ENCODE peak calls at places on chromosomes 1 and 21, in seven cellular contexts. One of them, this sample, is unnamed.

GRCh38 chr1:184861755-184862336 is 107.2 kb upstream of the EDEM3 start:
- DNase-seq in activated CD4-positive, alpha-beta T cell treated with anti-CD3 and anti-CD28 coated beads, Interleukin-2, amount 50 U/mL, for 4 hours: no peak
- DNase-seq in H9: no peak
- DNase-seq in pons: no peak
- DNase-seq in activated naive CD4-positive, alpha-beta T cell treated with anti-CD3 and anti-CD28 coated beads, Interleukin-2, amount 50 U/mL, for 72 hours: no peak
- DNase-seq in Calu3: no peak
- DNase-seq in right cardiac atrium: no peak
- DNase-seq in this sample: no peak

GRCh38 chr1:54996359-54996868 is 2.3 kb upstream of the BSND start:
- DNase-seq in activated CD4-positive, alpha-beta T cell treated with anti-CD3 and anti-CD28 coated beads, Interleukin-2, amount 50 U/mL, for 4 hours: peak
- DNase-seq in H9: peak
- DNase-seq in pons: peak
- DNase-seq in activated naive CD4-positive, alpha-beta T cell treated with anti-CD3 and anti-CD28 coated beads, Interleukin-2, amount 50 U/mL, for 72 hours: peak
- DNase-seq in Calu3: peak
- DNase-seq in right cardiac atrium: peak
- DNase-seq in this sample: peak

GRCh38 chr1:53145942-53146708 is 3.7 kb upstream of the SLC1A7 start:
- DNase-seq in activated CD4-positive, alpha-beta T cell treated with anti-CD3 and anti-CD28 coated beads, Interleukin-2, amount 50 U/mL, for 4 hours: no peak
- DNase-seq in H9: no peak
- DNase-seq in pons: no peak
- DNase-seq in activated naive CD4-positive, alpha-beta T cell treated with anti-CD3 and anti-CD28 coated beads, Interleukin-2, amount 50 U/mL, for 72 hours: no peak
- DNase-seq in Calu3: peak
- DNase-seq in right cardiac atrium: peak
- DNase-seq in this sample: no peak

GRCh38 chr1:240719953-240720700 is 108.2 kb upstream of the GREM2 start:
- DNase-seq in activated CD4-positive, alpha-beta T cell treated with anti-CD3 and anti-CD28 coated beads, Interleukin-2, amount 50 U/mL, for 4 hours: no peak
- DNase-seq in H9: no peak
- DNase-seq in pons: no peak
- DNase-seq in activated naive CD4-positive, alpha-beta T cell treated with anti-CD3 and anti-CD28 coated beads, Interleukin-2, amount 50 U/mL, for 72 hours: no peak
- DNase-seq in Calu3: no peak
- DNase-seq in right cardiac atrium: no peak
- DNase-seq in this sample: no peak

GRCh38 chr1:51518730-51519047 is 377 bp downstream of the EPS15 start:
- DNase-seq in activated CD4-positive, alpha-beta T cell treated with anti-CD3 and anti-CD28 coated beads, Interleukin-2, amount 50 U/mL, for 4 hours: peak
- DNase-seq in H9: no peak
- DNase-seq in pons: no peak
- DNase-seq in activated naive CD4-positive, alpha-beta T cell treated with anti-CD3 and anti-CD28 coated beads, Interleukin-2, amount 50 U/mL, for 72 hours: peak
- DNase-seq in Calu3: peak
- DNase-seq in right cardiac atrium: peak
- DNase-seq in this sample: no peak

GRCh38 chr1:172642970-172643369 is 15.9 kb upstream of the FASLG start:
- DNase-seq in activated CD4-positive, alpha-beta T cell treated with anti-CD3 and anti-CD28 coated beads, Interleukin-2, amount 50 U/mL, for 4 hours: no peak
- DNase-seq in H9: no peak
- DNase-seq in pons: no peak
- DNase-seq in activated naive CD4-positive, alpha-beta T cell treated with anti-CD3 and anti-CD28 coated beads, Interleukin-2, amount 50 U/mL, for 72 hours: no peak
- DNase-seq in Calu3: peak
- DNase-seq in right cardiac atrium: no peak
- DNase-seq in this sample: no peak

GRCh38 chr1:61279570-61279969 is 197.2 kb downstream of the NFIA start:
- DNase-seq in activated CD4-positive, alpha-beta T cell treated with anti-CD3 and anti-CD28 coated beads, Interleukin-2, amount 50 U/mL, for 4 hours: no peak
- DNase-seq in H9: no peak
- DNase-seq in pons: no peak
- DNase-seq in activated naive CD4-positive, alpha-beta T cell treated with anti-CD3 and anti-CD28 coated beads, Interleukin-2, amount 50 U/mL, for 72 hours: no peak
- DNase-seq in Calu3: no peak
- DNase-seq in right cardiac atrium: no peak
- DNase-seq in this sample: no peak

GRCh38 chr21:45091540-45092322 is 17.4 kb downstream of the ADARB1 start:
- DNase-seq in activated CD4-positive, alpha-beta T cell treated with anti-CD3 and anti-CD28 coated beads, Interleukin-2, amount 50 U/mL, for 4 hours: no peak
- DNase-seq in H9: no peak
- DNase-seq in pons: no peak
- DNase-seq in activated naive CD4-positive, alpha-beta T cell treated with anti-CD3 and anti-CD28 coated beads, Interleukin-2, amount 50 U/mL, for 72 hours: no peak
- DNase-seq in Calu3: no peak
- DNase-seq in right cardiac atrium: no peak
- DNase-seq in this sample: no peak

GRCh38 chr1:86339421-86339820 is 56.7 kb downstream of the ODF2L start:
- DNase-seq in activated CD4-positive, alpha-beta T cell treated with anti-CD3 and anti-CD28 coated beads, Interleukin-2, amount 50 U/mL, for 4 hours: no peak
- DNase-seq in H9: no peak
- DNase-seq in pons: peak
- DNase-seq in activated naive CD4-positive, alpha-beta T cell treated with anti-CD3 and anti-CD28 coated beads, Interleukin-2, amount 50 U/mL, for 72 hours: no peak
- DNase-seq in Calu3: no peak
- DNase-seq in right cardiac atrium: no peak
- DNase-seq in this sample: no peak

GRCh38 chr1:21082078-21082477 is 94.6 kb downstream of the EIF4G3 start:
- DNase-seq in activated CD4-positive, alpha-beta T cell treated with anti-CD3 and anti-CD28 coated beads, Interleukin-2, amount 50 U/mL, for 4 hours: no peak
- DNase-seq in H9: no peak
- DNase-seq in pons: no peak
- DNase-seq in activated naive CD4-positive, alpha-beta T cell treated with anti-CD3 and anti-CD28 coated beads, Interleukin-2, amount 50 U/mL, for 72 hours: no peak
- DNase-seq in Calu3: no peak
- DNase-seq in right cardiac atrium: no peak
- DNase-seq in this sample: no peak

GRCh38 chr1:2990376-2991115 is 30.7 kb upstream of the ACTRT2 start:
- DNase-seq in activated CD4-positive, alpha-beta T cell treated with anti-CD3 and anti-CD28 coated beads, Interleukin-2, amount 50 U/mL, for 4 hours: no peak
- DNase-seq in H9: no peak
- DNase-seq in pons: no peak
- DNase-seq in activated naive CD4-positive, alpha-beta T cell treated with anti-CD3 and anti-CD28 coated beads, Interleukin-2, amount 50 U/mL, for 72 hours: no peak
- DNase-seq in Calu3: no peak
- DNase-seq in right cardiac atrium: no peak
- DNase-seq in this sample: no peak

GRCh38 chr1:202333861-202334260 is 7.9 kb downstream of the UBE2T start:
- DNase-seq in activated CD4-positive, alpha-beta T cell treated with anti-CD3 and anti-CD28 coated beads, Interleukin-2, amount 50 U/mL, for 4 hours: no peak
- DNase-seq in H9: no peak
- DNase-seq in pons: no peak
- DNase-seq in activated naive CD4-positive, alpha-beta T cell treated with anti-CD3 and anti-CD28 coated beads, Interleukin-2, amount 50 U/mL, for 72 hours: no peak
- DNase-seq in Calu3: no peak
- DNase-seq in right cardiac atrium: no peak
- DNase-seq in this sample: no peak

GRCh38 chr1:208318150-208318734 is 74.1 kb upstream of the PLXNA2 start:
- DNase-seq in activated CD4-positive, alpha-beta T cell treated with anti-CD3 and anti-CD28 coated beads, Interleukin-2, amount 50 U/mL, for 4 hours: no peak
- DNase-seq in H9: no peak
- DNase-seq in pons: no peak
- DNase-seq in activated naive CD4-positive, alpha-beta T cell treated with anti-CD3 and anti-CD28 coated beads, Interleukin-2, amount 50 U/mL, for 72 hours: no peak
- DNase-seq in Calu3: no peak
- DNase-seq in right cardiac atrium: no peak
- DNase-seq in this sample: no peak

GRCh38 chr1:183093821-183094287 is 70.6 kb downstream of the LAMC1 start:
- DNase-seq in activated CD4-positive, alpha-beta T cell treated with anti-CD3 and anti-CD28 coated beads, Interleukin-2, amount 50 U/mL, for 4 hours: no peak
- DNase-seq in H9: peak
- DNase-seq in pons: no peak
- DNase-seq in activated naive CD4-positive, alpha-beta T cell treated with anti-CD3 and anti-CD28 coated beads, Interleukin-2, amount 50 U/mL, for 72 hours: no peak
- DNase-seq in Calu3: no peak
- DNase-seq in right cardiac atrium: no peak
- DNase-seq in this sample: no peak